ENCODE peak calls at places on chromosomes 1 and 21, in four cellular contexts. I is fibroblast of pulmonary artery; V is naive thymus-derived CD4-positive, alpha-beta T cell; U is amniotic stem cell. A is an unnamed sample.

GRCh38 chr1:199932462-199932861 is 95.0 kb upstream of the NR5A2 start:
- DNase-seq in I (no peak), V (peak; percentile 5), U (no peak), A (no peak)

GRCh38 chr1:70090875-70091274 is 114.5 kb downstream of the LRRC40 start:
- DNase-seq in I (peak; percentile 74), V (no peak), U (peak; percentile 54), A (no peak)

GRCh38 chr1:29121951-29122661 is 1.6 kb downstream of the TMEM200B start:
- DNase-seq in I (peak; percentile 25), V (peak; percentile 8), U (no peak), A (no peak)

GRCh38 chr1:170657275-170657853 is 6.6 kb upstream of the PRRX1 start:
- DNase-seq in I (no peak), V (no peak), U (no peak), A (no peak)

GRCh38 chr1:24586970-24587820 is 31.3 kb downstream of the NCMAP start:
- DNase-seq in I (peak; percentile 69), V (peak; percentile 77), U (peak; percentile 3), A (peak; percentile 60)

GRCh38 chr1:11499825-11500331 is 20.9 kb downstream of the DISP3 start:
- DNase-seq in I (no peak), V (no peak), U (no peak), A (no peak)

GRCh38 chr1:4659247-4659646 is 4.8 kb downstream of the AJAP1 start:
- DNase-seq in I (no peak), V (no peak), U (no peak), A (no peak)

GRCh38 chr1:14924455-14925325 is 228.9 kb upstream of the TMEM51 start:
- DNase-seq in I (peak; percentile 23), V (no peak), U (no peak), A (no peak)

GRCh38 chr1:94971491-94971924 is 44.6 kb upstream of the CNN3 start:
- DNase-seq in I (no peak), V (no peak), U (no peak), A (no peak)

GRCh38 chr1:26993237-26994019 is at the start of gene TRNP1:
- DNase-seq in I (peak; percentile 78), V (peak; percentile 50), U (peak; percentile 63), A (peak; percentile 18)

GRCh38 chr21:27590271-27590670 is 623.4 kb upstream of the ADAMTS5 start:
- DNase-seq in I (peak; percentile 64), V (no peak), U (no peak), A (peak; percentile 61)

GRCh38 chr21:45405819-45406762 is 1.1 kb downstream of the COL18A1 start:
- DNase-seq in I (peak; percentile 53), V (no peak), U (no peak), A (no peak)

GRCh38 chr1:234724517-234725176 is 114.7 kb upstream of the IRF2BP2 start:
- DNase-seq in I (peak; percentile 96), V (no peak), U (no peak), A (peak; percentile 40)

GRCh38 chr1:5747428-5748285 is 244.6 kb downstream of the NPHP4 start:
- DNase-seq in I (no peak), V (no peak), U (no peak), A (peak; percentile 18)

GRCh38 chr1:59007429-59007819 is 223.6 kb upstream of the JUN start:
- DNase-seq in I (no peak), V (no peak), U (no peak), A (no peak)

GRCh38 chr1:89532228-89532627 is 7.6 kb downstream of the LRRC8B start:
- DNase-seq in I (no peak), V (no peak), U (no peak), A (no peak)